ENCODE peak calls at places on chromosome 18, in ten cellular contexts. V, E, S, K, D, L, M, F, I and T are unnamed samples.

GRCh38 chr18:75154259-75154658 is 54.7 kb downstream of the PTGR3 start:
- DNase-seq in F (no peak), D (no peak), V (no peak), I (no peak), S (no peak), K (no peak), L (no peak), E (no peak), M (no peak), T (no peak)

GRCh38 chr18:1784113-1784512 is 787.2 kb downstream of the METTL4 start:
- DNase-seq in L (no peak), V (no peak), M (no peak), S (no peak), I (no peak), D (no peak), F (no peak), E (no peak), K (no peak), T (no peak)

GRCh38 chr18:59881728-59882685 is 17.8 kb upstream of the PMAIP1 start:
- DNase-seq in L (no peak), E (peak), M (no peak), V (no peak), S (no peak), I (no peak), D (peak), K (no peak), F (peak), T (peak)

GRCh38 chr18:27114842-27115241 is 70.3 kb downstream of the CHST9 start:
- DNase-seq in M (no peak), D (no peak), K (no peak), V (no peak), S (no peak), E (no peak), F (no peak), I (no peak), L (no peak), T (no peak)

GRCh38 chr18:25464211-25464610 is 112.2 kb upstream of the ZNF521 start:
- DNase-seq in M (no peak), I (no peak), V (no peak), E (no peak), S (no peak), F (no peak), L (no peak), D (no peak), K (no peak), T (peak)

GRCh38 chr18:23998811-23999210 is 15.7 kb upstream of the TTC39C start:
- DNase-seq in I (no peak), M (no peak), F (no peak), V (no peak), K (no peak), L (no peak), E (peak), D (no peak), S (no peak), T (no peak)

GRCh38 chr18:24054130-24054529 is 39.6 kb downstream of the TTC39C start:
- DNase-seq in D (no peak), M (no peak), E (no peak), S (no peak), K (no peak), I (no peak), V (no peak), L (no peak), F (peak), T (peak)

GRCh38 chr18:23183356-23184150 is 48.3 kb downstream of the CABLES1 start:
- DNase-seq in K (no peak), F (peak), D (no peak), M (no peak), E (no peak), V (no peak), I (no peak), S (no peak), L (no peak), T (peak)

GRCh38 chr18:51399491-51400122 is 202.1 kb upstream of the MEX3C start:
- DNase-seq in F (no peak), E (no peak), L (no peak), I (no peak), S (no peak), M (no peak), D (no peak), V (no peak), K (no peak), T (no peak)

GRCh38 chr18:52694804-52695203 is 354.8 kb downstream of the DCC start:
- DNase-seq in K (no peak), D (no peak), E (peak), S (no peak), V (peak), F (no peak), I (no peak), M (no peak), L (no peak), T (peak)

GRCh38 chr18:79496237-79496977 is 100.7 kb downstream of the NFATC1 start:
- DNase-seq in K (peak), S (no peak), D (no peak), I (peak), F (peak), L (peak), M (peak), V (no peak), E (no peak), T (no peak)

GRCh38 chr18:21513741-21514140 is 86.8 kb downstream of the ESCO1 start:
- DNase-seq in L (no peak), E (no peak), F (no peak), M (no peak), D (no peak), V (no peak), I (no peak), K (no peak), S (no peak), T (no peak)

GRCh38 chr18:65753520-65753919 is 2.7 kb downstream of the CDH7 start:
- DNase-seq in D (peak), F (no peak), K (no peak), E (peak), I (no peak), V (no peak), S (no peak), L (no peak), M (no peak), T (peak)

GRCh38 chr18:8324343-8325065 is 284.7 kb upstream of the RAB12 start:
- DNase-seq in E (peak), F (no peak), L (no peak), D (no peak), S (no peak), V (no peak), K (no peak), I (no peak), M (no peak), T (no peak)
- TF ChIP-seq CTCF in E (peak), F (no peak), L (no peak), D (no peak), S (no peak), V (no peak), K (no peak), I (no peak), M (no peak), T (peak)

GRCh38 chr18:49072524-49072934 is 121.8 kb upstream of the SMAD7 start:
- DNase-seq in K (no peak), D (no peak), S (peak), M (no peak), L (no peak), F (peak), I (no peak), E (no peak), V (no peak), T (no peak)
- H3K4me3 ChIP-seq in K (no peak), D (no peak), S (no peak), M (peak), L (no peak), F (no peak), I (no peak), E (no peak), V (no peak), T (no peak)

GRCh38 chr18:58612239-58613055 is 16.4 kb downstream of the ALPK2 start:
- DNase-seq in D (no peak), K (no peak), V (no peak), M (no peak), L (no peak), S (no peak), I (no peak), E (peak), F (no peak), T (no peak)

GRCh38 chr18:58609536-58609993 is 19.3 kb downstream of the ALPK2 start:
- DNase-seq in E (no peak), L (no peak), M (no peak), V (no peak), I (no peak), D (peak), K (no peak), S (no peak), F (no peak), T (no peak)

GRCh38 chr18:58615150-58616132 is 13.4 kb downstream of the ALPK2 start:
- DNase-seq in V (no peak), F (no peak), M (no peak), S (no peak), K (no peak), E (peak), L (no peak), D (no peak), I (no peak), T (no peak)

GRCh38 chr18:58608216-58608615 is 20.7 kb downstream of the ALPK2 start:
- DNase-seq in E (no peak), V (no peak), F (no peak), K (no peak), M (no peak), S (no peak), D (no peak), I (no peak), L (no peak), T (no peak)

DNA sequence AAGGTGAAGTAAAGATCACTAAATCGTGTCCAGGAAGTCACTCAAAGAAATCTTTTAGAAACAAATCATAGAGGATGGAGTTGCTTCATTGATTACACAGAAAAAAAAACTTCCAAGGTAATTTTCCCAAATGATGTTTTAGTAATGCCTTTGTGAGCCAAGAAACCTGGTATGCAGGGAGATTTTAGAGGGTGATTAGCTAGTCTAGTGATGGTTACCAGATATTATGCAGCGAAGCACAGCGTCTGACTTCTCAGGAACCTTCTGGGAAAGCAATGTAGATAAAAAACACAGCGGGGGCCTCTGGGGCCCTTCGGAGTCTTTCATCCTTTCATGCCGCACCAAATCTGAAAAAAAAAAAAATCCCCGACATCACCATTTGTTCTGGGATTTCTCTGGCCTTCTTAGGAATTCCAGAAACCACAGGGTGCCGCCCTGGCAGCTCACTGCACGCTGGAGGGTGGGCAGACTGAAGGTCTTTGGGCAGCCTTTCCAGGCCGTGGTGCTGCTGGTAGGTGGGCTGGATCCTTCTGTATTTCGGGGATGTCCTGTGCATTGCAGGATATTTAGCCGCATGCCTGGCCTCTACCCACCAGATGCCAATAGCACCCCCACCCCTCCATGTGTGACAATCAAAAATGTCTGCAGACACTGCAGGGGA is 17.3 kb downstream of the ALPK2 start:
- DNase-seq in E (no peak), F (no peak), S (no peak), I (no peak), K (no peak), L (no peak), M (no peak), V (no peak), D (no peak), T (peak)
- TF ChIP-seq CTCF in E (no peak), F (no peak), S (no peak), I (no peak), K (no peak), L (no peak), M (no peak), V (no peak), D (no peak), T (no peak)

GRCh38 chr18:11324510-11324909 is 175.1 kb upstream of the PIEZO2 start:
- DNase-seq in K (no peak), S (no peak), D (no peak), I (no peak), M (no peak), L (no peak), F (peak), E (no peak), V (no peak), T (peak)
- H3K4me3 ChIP-seq in K (no peak), S (no peak), D (no peak), I (no peak), M (no peak), L (no peak), F (no peak), E (no peak), V (no peak), T (no peak)

GRCh38 chr18:73805991-73806390 is 341.6 kb downstream of the FBXO15 start:
- DNase-seq in E (no peak), K (no peak), I (no peak), M (no peak), V (no peak), D (no peak), F (no peak), L (no peak), S (no peak), T (no peak)

GRCh38 chr18:73812423-73812822 is 335.2 kb downstream of the FBXO15 start:
- DNase-seq in V (no peak), E (no peak), I (no peak), K (no peak), D (no peak), M (no peak), L (no peak), S (no peak), F (no peak), T (no peak)

DNA sequence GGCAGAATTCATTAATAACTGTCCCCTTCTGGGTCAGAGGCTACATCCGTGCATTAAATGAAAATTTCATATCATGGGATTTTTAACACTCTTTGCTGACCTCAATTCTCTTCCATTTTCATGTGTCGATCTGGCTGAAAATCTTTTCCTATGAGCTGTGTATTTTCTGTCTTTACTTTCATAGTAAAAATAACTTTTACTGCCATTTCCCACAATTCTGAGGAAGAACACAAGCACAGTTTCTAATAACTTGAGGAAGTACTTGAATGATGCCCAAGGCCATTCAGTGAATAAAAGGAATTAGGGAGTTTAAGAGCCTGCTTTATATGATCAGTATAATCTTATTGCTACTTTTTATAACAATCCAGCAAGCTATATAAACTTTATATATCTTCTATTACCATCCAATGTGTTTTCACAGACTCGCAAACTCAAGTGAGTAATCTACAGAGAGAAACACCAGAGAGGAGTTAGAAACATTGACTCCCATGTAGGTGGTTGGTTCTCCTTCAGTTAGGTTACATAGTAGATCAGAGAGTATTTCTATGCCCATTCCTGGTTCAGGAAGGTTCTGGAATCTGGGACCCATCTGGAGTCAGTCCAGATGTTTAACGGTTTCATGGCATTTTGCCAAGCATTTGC is 340.0 kb downstream of the FBXO15 start:
- DNase-seq in I (no peak), F (no peak), S (no peak), M (no peak), D (no peak), K (no peak), E (no peak), V (no peak), L (no peak), T (no peak)
- TF ChIP-seq CTCF in I (no peak), F (no peak), S (no peak), M (no peak), D (no peak), K (no peak), E (no peak), V (no peak), L (no peak), T (no peak)

DNA sequence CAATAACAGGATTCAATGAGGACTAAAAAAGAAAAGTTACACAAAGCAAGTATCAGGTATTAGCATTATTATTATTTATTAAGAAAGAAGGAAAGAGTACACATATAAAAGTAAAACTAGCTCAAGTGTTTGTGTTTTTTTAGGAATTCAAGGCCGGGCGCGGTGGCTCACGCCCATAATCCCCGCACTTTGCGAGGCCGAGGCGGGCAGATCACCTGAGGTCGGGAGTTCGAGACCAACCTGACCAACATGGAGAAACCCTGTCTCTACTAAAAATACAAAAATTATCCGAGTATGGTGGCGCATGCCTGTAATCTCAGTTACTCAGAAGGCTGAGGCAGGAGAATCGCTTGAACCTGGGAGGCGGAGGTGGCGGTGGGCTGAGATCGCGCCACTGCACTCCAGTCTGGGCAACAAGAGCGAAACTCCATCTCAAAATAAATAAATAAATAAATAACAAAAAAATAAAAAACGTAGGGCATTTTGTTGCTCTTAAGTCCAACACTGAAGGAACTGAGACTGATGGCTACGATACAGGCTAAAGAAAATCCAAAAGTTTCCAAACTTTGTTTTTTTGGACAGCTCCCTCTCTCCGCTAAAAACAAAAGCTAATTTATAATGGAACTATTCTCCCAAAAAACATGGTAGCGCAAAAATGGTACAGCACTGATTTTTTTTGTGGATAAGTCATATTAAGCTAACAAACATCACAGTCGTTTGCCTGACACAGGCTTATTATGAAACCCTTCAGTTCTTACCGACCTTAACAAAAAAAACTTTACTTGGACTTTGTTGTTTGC is 1.7 kb downstream of the TRAPPC8 start:
- DNase-seq in I (no peak), M (no peak), S (no peak), L (no peak), V (no peak), K (no peak), D (no peak), E (no peak), F (peak), T (no peak)
- H3K4me3 ChIP-seq in I (peak), M (peak), S (peak), L (peak), V (peak), K (peak), D (peak), E (peak), F (peak), T (peak)

GRCh38 chr18:46677609-46678470 is 20.8 kb upstream of the LOXHD1 start:
- DNase-seq in I (no peak), K (no peak), S (peak), E (peak), F (no peak), M (no peak), V (no peak), L (no peak), D (no peak), T (no peak)
- TF ChIP-seq CTCF in I (no peak), K (no peak), S (no peak), E (no peak), F (no peak), M (no peak), V (no peak), L (no peak), D (no peak), T (peak)

DNA sequence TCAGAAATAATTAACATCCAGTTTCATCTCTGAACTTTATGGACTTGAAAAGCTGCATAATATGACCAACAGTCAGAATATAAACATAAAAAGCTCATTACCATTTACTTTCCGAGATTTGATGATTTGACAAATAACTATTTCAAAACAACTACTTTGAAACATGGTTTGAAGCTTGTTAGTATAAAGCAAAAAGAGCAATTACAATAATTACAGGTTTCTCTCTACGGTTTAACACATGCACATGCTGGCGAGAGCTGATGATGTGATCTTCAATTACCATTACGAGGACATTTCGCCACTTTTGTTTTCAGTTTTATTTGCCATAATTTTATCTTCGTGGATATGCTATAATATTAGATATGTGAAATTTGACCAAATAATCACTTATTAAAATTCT is 270.2 kb downstream of the TCF4 start:
- DNase-seq in V (no peak), F (no peak), I (no peak), E (no peak), K (no peak), D (no peak), M (no peak), S (no peak), L (no peak), T (peak)
- H3K4me3 ChIP-seq in V (no peak), F (peak), I (peak), E (no peak), K (peak), D (no peak), M (no peak), S (peak), L (peak), T (peak)